ENCODE peak calls at places on chromosomes 5 and 9, in seven cellular contexts. One of them, this sample, is unnamed.

GRCh38 chr5:43482490-43483064 is 1.1 kb downstream of the TMEM267 start:
- DNase-seq in esophagus squamous epithelium: no peak
- DNase-seq in tibial artery: no peak
- DNase-seq in lung: no peak
- DNase-seq in CD8-positive, alpha-beta memory T cell: no peak
- DNase-seq in spleen: no peak
- DNase-seq in HCT116: no peak
- DNase-seq in this sample: no peak

GRCh38 chr5:61649971-61650370 is 317.9 kb downstream of the ZSWIM6 start:
- DNase-seq in tibial artery: no peak
- DNase-seq in CD8-positive, alpha-beta memory T cell: no peak
- DNase-seq in lung: no peak
- DNase-seq in spleen: no peak
- DNase-seq in esophagus squamous epithelium: no peak
- DNase-seq in HCT116: no peak
- DNase-seq in this sample: no peak

GRCh38 chr5:143968071-143968878 is 156.3 kb downstream of the HMHB1 start:
- DNase-seq in tibial artery: no peak
- DNase-seq in lung: no peak
- DNase-seq in esophagus squamous epithelium: no peak
- DNase-seq in HCT116: peak; percentile 22
- DNase-seq in spleen: no peak
- DNase-seq in CD8-positive, alpha-beta memory T cell: no peak
- DNase-seq in this sample: no peak

GRCh38 chr9:76817489-76817888 is 53.3 kb downstream of the PCA3 start:
- DNase-seq in CD8-positive, alpha-beta memory T cell: no peak
- DNase-seq in HCT116: no peak
- DNase-seq in lung: no peak
- DNase-seq in esophagus squamous epithelium: no peak
- DNase-seq in tibial artery: no peak
- DNase-seq in spleen: no peak
- DNase-seq in this sample: no peak

GRCh38 chr9:17462869-17463464 is 115.9 kb upstream of the SH3GL2 start:
- DNase-seq in tibial artery: peak; percentile 27
- DNase-seq in esophagus squamous epithelium: no peak
- DNase-seq in spleen: no peak
- DNase-seq in CD8-positive, alpha-beta memory T cell: no peak
- DNase-seq in HCT116: no peak
- DNase-seq in lung: no peak
- DNase-seq in this sample: peak; percentile 6

GRCh38 chr9:26937816-26938371 is 9.1 kb downstream of the PLAA start:
- DNase-seq in CD8-positive, alpha-beta memory T cell: no peak
- DNase-seq in esophagus squamous epithelium: no peak
- DNase-seq in HCT116: no peak
- DNase-seq in spleen: no peak
- DNase-seq in tibial artery: no peak
- DNase-seq in lung: no peak
- DNase-seq in this sample: no peak

GRCh38 chr9:93391898-93392297 is 59.6 kb upstream of the FAM120A start:
- DNase-seq in HCT116: no peak
- DNase-seq in esophagus squamous epithelium: no peak
- DNase-seq in spleen: no peak
- DNase-seq in lung: no peak
- DNase-seq in tibial artery: no peak
- DNase-seq in CD8-positive, alpha-beta memory T cell: no peak
- DNase-seq in this sample: no peak

GRCh38 chr9:117403403-117403811 is 11.4 kb downstream of the ASTN2 start:
- DNase-seq in lung: no peak
- DNase-seq in HCT116: no peak
- DNase-seq in esophagus squamous epithelium: no peak
- DNase-seq in tibial artery: no peak
- DNase-seq in spleen: no peak
- DNase-seq in CD8-positive, alpha-beta memory T cell: no peak
- DNase-seq in this sample: no peak

GRCh38 chr5:145791866-145792265 is 43.3 kb downstream of the PRELID2 start:
- DNase-seq in esophagus squamous epithelium: no peak
- DNase-seq in spleen: no peak
- DNase-seq in lung: no peak
- DNase-seq in tibial artery: no peak
- DNase-seq in HCT116: no peak
- DNase-seq in CD8-positive, alpha-beta memory T cell: no peak
- DNase-seq in this sample: no peak

GRCh38 chr9:68705636-68706578 is 867 bp downstream of the PIP5K1B start:
- DNase-seq in esophagus squamous epithelium: no peak
- DNase-seq in spleen: peak; percentile 85
- DNase-seq in CD8-positive, alpha-beta memory T cell: no peak
- DNase-seq in lung: no peak
- DNase-seq in HCT116: no peak
- DNase-seq in tibial artery: no peak
- DNase-seq in this sample: no peak

GRCh38 chr9:127197861-127198430 is 66.6 kb upstream of the GARNL3 start:
- DNase-seq in lung: no peak
- DNase-seq in esophagus squamous epithelium: no peak
- DNase-seq in HCT116: no peak
- DNase-seq in CD8-positive, alpha-beta memory T cell: no peak
- DNase-seq in tibial artery: no peak
- DNase-seq in spleen: peak; percentile 56
- DNase-seq in this sample: no peak

GRCh38 chr9:21316860-21317259 is 11.7 kb upstream of the IFNA5 start:
- DNase-seq in HCT116: no peak
- DNase-seq in CD8-positive, alpha-beta memory T cell: no peak
- DNase-seq in lung: no peak
- DNase-seq in tibial artery: no peak
- DNase-seq in spleen: peak; percentile 34
- DNase-seq in esophagus squamous epithelium: no peak
- DNase-seq in this sample: no peak

GRCh38 chr9:104780796-104781395 is 17.0 kb downstream of the NIPSNAP3B start:
- DNase-seq in spleen: no peak
- DNase-seq in tibial artery: no peak
- DNase-seq in HCT116: peak; percentile 16
- DNase-seq in lung: no peak
- DNase-seq in esophagus squamous epithelium: no peak
- DNase-seq in CD8-positive, alpha-beta memory T cell: no peak
- DNase-seq in this sample: no peak

GRCh38 chr9:71783120-71783523 is 14.8 kb upstream of the CEMIP2 start:
- DNase-seq in esophagus squamous epithelium: no peak
- DNase-seq in spleen: peak; percentile 93
- DNase-seq in tibial artery: no peak
- DNase-seq in CD8-positive, alpha-beta memory T cell: peak; percentile 73
- DNase-seq in HCT116: no peak
- DNase-seq in lung: no peak
- DNase-seq in this sample: peak; percentile 89

GRCh38 chr5:172153695-172154094 is 34.3 kb downstream of the STK10 start:
- DNase-seq in spleen: peak; percentile 4
- DNase-seq in tibial artery: no peak
- DNase-seq in CD8-positive, alpha-beta memory T cell: no peak
- DNase-seq in HCT116: no peak
- DNase-seq in esophagus squamous epithelium: no peak
- DNase-seq in lung: no peak
- DNase-seq in this sample: no peak

GRCh38 chr9:89961616-89962341 is 357.0 kb downstream of the GADD45G start:
- DNase-seq in CD8-positive, alpha-beta memory T cell: no peak
- DNase-seq in esophagus squamous epithelium: no peak
- DNase-seq in lung: no peak
- DNase-seq in tibial artery: no peak
- DNase-seq in spleen: no peak
- DNase-seq in HCT116: no peak
- DNase-seq in this sample: no peak

GRCh38 chr5:148808864-148809642 is 17.4 kb upstream of the ADRB2 start:
- DNase-seq in esophagus squamous epithelium: no peak
- DNase-seq in CD8-positive, alpha-beta memory T cell: no peak
- DNase-seq in spleen: peak; percentile 79
- DNase-seq in tibial artery: no peak
- DNase-seq in lung: no peak
- DNase-seq in HCT116: no peak
- DNase-seq in this sample: no peak

GRCh38 chr5:110653231-110653970 is 73.1 kb downstream of the TMEM232 start:
- DNase-seq in tibial artery: no peak
- DNase-seq in lung: no peak
- DNase-seq in esophagus squamous epithelium: no peak
- DNase-seq in CD8-positive, alpha-beta memory T cell: no peak
- DNase-seq in spleen: no peak
- DNase-seq in HCT116: no peak
- DNase-seq in this sample: no peak

GRCh38 chr9:36320457-36320856 is 62.2 kb upstream of the GNE start:
- DNase-seq in HCT116: no peak
- DNase-seq in CD8-positive, alpha-beta memory T cell: no peak
- DNase-seq in lung: no peak
- DNase-seq in esophagus squamous epithelium: no peak
- DNase-seq in spleen: no peak
- DNase-seq in tibial artery: no peak
- DNase-seq in this sample: no peak

GRCh38 chr9:98519641-98520040 is 189.1 kb downstream of the GABBR2 start:
- DNase-seq in esophagus squamous epithelium: no peak
- DNase-seq in tibial artery: no peak
- DNase-seq in lung: no peak
- DNase-seq in spleen: no peak
- DNase-seq in HCT116: no peak
- DNase-seq in CD8-positive, alpha-beta memory T cell: no peak
- DNase-seq in this sample: no peak

GRCh38 chr5:101009758-101010519 is 106.9 kb upstream of the ST8SIA4 start:
- DNase-seq in CD8-positive, alpha-beta memory T cell: no peak
- DNase-seq in esophagus squamous epithelium: no peak
- DNase-seq in spleen: no peak
- DNase-seq in HCT116: no peak
- DNase-seq in tibial artery: no peak
- DNase-seq in lung: no peak
- DNase-seq in this sample: no peak

GRCh38 chr5:163821142-163821541 is 315.7 kb downstream of the MAT2B start:
- DNase-seq in CD8-positive, alpha-beta memory T cell: no peak
- DNase-seq in tibial artery: no peak
- DNase-seq in esophagus squamous epithelium: no peak
- DNase-seq in HCT116: no peak
- DNase-seq in spleen: no peak
- DNase-seq in lung: no peak
- DNase-seq in this sample: no peak

GRCh38 chr9:15642369-15642962 is 89.6 kb downstream of the CCDC171 start:
- DNase-seq in HCT116: peak; percentile 43
- DNase-seq in spleen: no peak
- DNase-seq in CD8-positive, alpha-beta memory T cell: no peak
- DNase-seq in tibial artery: no peak
- DNase-seq in esophagus squamous epithelium: no peak
- DNase-seq in lung: no peak
- DNase-seq in this sample: no peak

GRCh38 chr5:134090482-134090881 is 24.0 kb upstream of the TCF7 start:
- DNase-seq in esophagus squamous epithelium: no peak
- DNase-seq in HCT116: no peak
- DNase-seq in CD8-positive, alpha-beta memory T cell: no peak
- DNase-seq in spleen: peak; percentile 85
- DNase-seq in tibial artery: no peak
- DNase-seq in lung: no peak
- DNase-seq in this sample: peak; percentile 74

GRCh38 chr5:81391-82021 is 10.5 kb upstream of the PLEKHG4B start:
- DNase-seq in HCT116: no peak
- DNase-seq in spleen: peak; percentile 66
- DNase-seq in CD8-positive, alpha-beta memory T cell: no peak
- DNase-seq in esophagus squamous epithelium: no peak
- DNase-seq in tibial artery: no peak
- DNase-seq in lung: no peak
- DNase-seq in this sample: no peak

GRCh38 chr5:178368278-178368677 is 135.7 kb upstream of the PHYKPL start:
- DNase-seq in lung: no peak
- DNase-seq in tibial artery: no peak
- DNase-seq in HCT116: no peak
- DNase-seq in CD8-positive, alpha-beta memory T cell: no peak
- DNase-seq in esophagus squamous epithelium: no peak
- DNase-seq in spleen: peak; percentile 21
- DNase-seq in this sample: no peak

GRCh38 chr5:15966066-15966640 is 213.4 kb downstream of the MARCHF11 start:
- DNase-seq in esophagus squamous epithelium: no peak
- DNase-seq in spleen: no peak
- DNase-seq in HCT116: no peak
- DNase-seq in lung: no peak
- DNase-seq in tibial artery: no peak
- DNase-seq in CD8-positive, alpha-beta memory T cell: no peak
- DNase-seq in this sample: no peak

GRCh38 chr5:176606875-176607274 is 3.1 kb downstream of the GPRIN1 start:
- DNase-seq in esophagus squamous epithelium: no peak
- DNase-seq in CD8-positive, alpha-beta memory T cell: no peak
- DNase-seq in lung: no peak
- DNase-seq in spleen: no peak
- DNase-seq in HCT116: no peak
- DNase-seq in tibial artery: no peak
- DNase-seq in this sample: no peak

GRCh38 chr5:62732677-62733121 is 154.1 kb downstream of the LRRC70 start:
- DNase-seq in tibial artery: no peak
- DNase-seq in HCT116: no peak
- DNase-seq in esophagus squamous epithelium: no peak
- DNase-seq in CD8-positive, alpha-beta memory T cell: no peak
- DNase-seq in lung: no peak
- DNase-seq in spleen: no peak
- DNase-seq in this sample: no peak

DNA sequence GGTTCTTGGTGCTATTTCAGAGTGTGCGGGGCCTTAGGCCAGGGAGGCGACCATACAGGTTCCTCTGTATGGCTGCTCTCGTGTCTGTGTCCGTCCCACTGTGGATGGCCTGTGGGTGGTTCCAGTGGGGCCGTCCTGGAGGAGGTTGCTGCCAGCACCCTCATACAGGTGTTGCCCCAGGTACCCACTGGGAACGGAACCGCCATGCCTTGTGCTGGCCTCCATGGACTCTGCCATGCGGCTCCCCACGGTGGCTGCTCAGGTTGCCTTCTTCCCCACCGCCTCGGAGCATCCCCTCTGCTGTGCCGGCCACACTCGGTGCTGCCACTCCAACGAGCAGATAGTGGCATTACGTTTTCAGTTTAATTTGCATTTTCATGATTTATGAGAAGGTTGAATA is 129.3 kb upstream of the CACNA1B start:
- DNase-seq in CD8-positive, alpha-beta memory T cell: no peak
- DNase-seq in lung: no peak
- DNase-seq in HCT116: no peak
- DNase-seq in tibial artery: no peak
- DNase-seq in esophagus squamous epithelium: no peak
- DNase-seq in spleen: no peak
- DNase-seq in this sample: no peak
- H3K36me3 ChIP-seq in CD8-positive, alpha-beta memory T cell: peaks cover 29% of the 10 kb centered on the region
- H3K36me3 ChIP-seq in lung: peaks cover 6% of the 10 kb centered on the region
- H3K36me3 ChIP-seq in HCT116: peaks cover 16% of the 10 kb centered on the region
- H3K36me3 ChIP-seq in tibial artery: peaks cover 42% of the 10 kb centered on the region
- H3K36me3 ChIP-seq in esophagus squamous epithelium: peaks cover 19% of the 10 kb centered on the region
- H3K36me3 ChIP-seq in spleen: peaks cover 38% of the 10 kb centered on the region
- H3K36me3 ChIP-seq in this sample: peaks cover 34% of the 10 kb centered on the region

GRCh38 chr5:38257236-38258036 is 923 bp upstream of the EGFLAM start:
- DNase-seq in HCT116: no peak
- DNase-seq in esophagus squamous epithelium: no peak
- DNase-seq in spleen: no peak
- DNase-seq in lung: no peak
- DNase-seq in CD8-positive, alpha-beta memory T cell: no peak
- DNase-seq in tibial artery: no peak
- DNase-seq in this sample: no peak
- H3K4me3 ChIP-seq in HCT116: no peak overlapping the region
- H3K4me3 ChIP-seq in esophagus squamous epithelium: peak overlapping the region; percentile 69
- H3K4me3 ChIP-seq in spleen: no peak overlapping the region
- H3K4me3 ChIP-seq in lung: no peak overlapping the region
- H3K4me3 ChIP-seq in CD8-positive, alpha-beta memory T cell: no peak overlapping the region
- H3K4me3 ChIP-seq in tibial artery: no peak overlapping the region
- H3K4me3 ChIP-seq in this sample: no peak overlapping the region

GRCh38 chr5:67140413-67140812 is 56.2 kb downstream of the CD180 start:
- DNase-seq in esophagus squamous epithelium: no peak
- DNase-seq in lung: no peak
- DNase-seq in CD8-positive, alpha-beta memory T cell: no peak
- DNase-seq in spleen: no peak
- DNase-seq in tibial artery: no peak
- DNase-seq in HCT116: no peak
- DNase-seq in this sample: no peak
- H3K36me3 ChIP-seq in esophagus squamous epithelium: peaks cover 32% of the 10 kb centered on the region
- H3K36me3 ChIP-seq in lung: peaks cover 44% of the 10 kb centered on the region
- H3K36me3 ChIP-seq in CD8-positive, alpha-beta memory T cell: no peaks in the 10 kb centered on the region
- H3K36me3 ChIP-seq in spleen: peaks cover 20% of the 10 kb centered on the region
- H3K36me3 ChIP-seq in tibial artery: peaks cover 44% of the 10 kb centered on the region
- H3K36me3 ChIP-seq in HCT116: no peaks in the 10 kb centered on the region
- H3K36me3 ChIP-seq in this sample: peaks cover 6% of the 10 kb centered on the region

GRCh38 chr9:133861692-133862091 is 123.5 kb upstream of the SARDH start:
- DNase-seq in esophagus squamous epithelium: no peak
- DNase-seq in lung: no peak
- DNase-seq in CD8-positive, alpha-beta memory T cell: no peak
- DNase-seq in tibial artery: no peak
- DNase-seq in HCT116: no peak
- DNase-seq in spleen: no peak
- DNase-seq in this sample: no peak
- H3K4me3 ChIP-seq in esophagus squamous epithelium: no peak overlapping the region
- H3K4me3 ChIP-seq in lung: no peak overlapping the region
- H3K4me3 ChIP-seq in CD8-positive, alpha-beta memory T cell: no peak overlapping the region
- H3K4me3 ChIP-seq in tibial artery: no peak overlapping the region
- H3K4me3 ChIP-seq in HCT116: no peak overlapping the region
- H3K4me3 ChIP-seq in spleen: no peak overlapping the region
- H3K4me3 ChIP-seq in this sample: no peak overlapping the region